ENCODE peak calls at places on chromosomes 16 and 17, in seven cellular contexts. One of them, this sample, is unnamed.

GRCh38 chr17:81253358-81254131 is 14.4 kb downstream of the NDUFAF8 start:
- DNase-seq in ACHN: peak; percentile 35
- DNase-seq in esophagus squamous epithelium: no peak
- DNase-seq in mesenchymal stem cell: peak; percentile 42
- DNase-seq in cardiac septum: no peak
- DNase-seq in GDM1: no peak
- DNase-seq in brain microvascular endothelial cell: peak; percentile 27
- DNase-seq in this sample: peak; percentile 13

GRCh38 chr16:65426484-65426883 is 304.6 kb upstream of the CDH11 start:
- DNase-seq in ACHN: no peak
- DNase-seq in brain microvascular endothelial cell: no peak
- DNase-seq in GDM1: no peak
- DNase-seq in esophagus squamous epithelium: no peak
- DNase-seq in mesenchymal stem cell: no peak
- DNase-seq in cardiac septum: no peak
- DNase-seq in this sample: no peak

GRCh38 chr17:50268632-50269287 is 5.5 kb upstream of the TMEM92 start:
- DNase-seq in ACHN: no peak
- DNase-seq in cardiac septum: no peak
- DNase-seq in GDM1: no peak
- DNase-seq in mesenchymal stem cell: peak; percentile 62
- DNase-seq in brain microvascular endothelial cell: no peak
- DNase-seq in esophagus squamous epithelium: no peak
- DNase-seq in this sample: no peak

GRCh38 chr17:1590031-1590746 is 27.6 kb upstream of the PITPNA start:
- DNase-seq in brain microvascular endothelial cell: peak; percentile 83
- DNase-seq in GDM1: no peak
- DNase-seq in ACHN: peak; percentile 87
- DNase-seq in mesenchymal stem cell: peak; percentile 94
- DNase-seq in esophagus squamous epithelium: no peak
- DNase-seq in cardiac septum: no peak
- DNase-seq in this sample: peak; percentile 55

GRCh38 chr16:11666108-11667055 is 1.9 kb upstream of the SNN start:
- DNase-seq in GDM1: no peak
- DNase-seq in mesenchymal stem cell: no peak
- DNase-seq in esophagus squamous epithelium: no peak
- DNase-seq in brain microvascular endothelial cell: no peak
- DNase-seq in ACHN: no peak
- DNase-seq in cardiac septum: no peak
- DNase-seq in this sample: no peak

GRCh38 chr17:4485676-4486646 is 12.7 kb upstream of the SPNS2 start:
- DNase-seq in ACHN: no peak
- DNase-seq in cardiac septum: no peak
- DNase-seq in GDM1: no peak
- DNase-seq in esophagus squamous epithelium: no peak
- DNase-seq in brain microvascular endothelial cell: no peak
- DNase-seq in mesenchymal stem cell: no peak
- DNase-seq in this sample: no peak

GRCh38 chr17:36722121-36722902 is 120.9 kb downstream of the MRM1 start:
- DNase-seq in brain microvascular endothelial cell: no peak
- DNase-seq in esophagus squamous epithelium: no peak
- DNase-seq in GDM1: no peak
- DNase-seq in ACHN: no peak
- DNase-seq in cardiac septum: peak; percentile 78
- DNase-seq in mesenchymal stem cell: peak; percentile 44
- DNase-seq in this sample: no peak

GRCh38 chr16:81928975-81929374 is 82.3 kb downstream of the SDR42E1 start:
- DNase-seq in cardiac septum: no peak
- DNase-seq in GDM1: no peak
- DNase-seq in ACHN: no peak
- DNase-seq in mesenchymal stem cell: no peak
- DNase-seq in brain microvascular endothelial cell: no peak
- DNase-seq in esophagus squamous epithelium: no peak
- DNase-seq in this sample: no peak

GRCh38 chr16:31010539-31010938 is at the start of gene STX1B:
- DNase-seq in brain microvascular endothelial cell: no peak
- DNase-seq in esophagus squamous epithelium: no peak
- DNase-seq in GDM1: no peak
- DNase-seq in ACHN: peak; percentile 34
- DNase-seq in mesenchymal stem cell: no peak
- DNase-seq in cardiac septum: no peak
- DNase-seq in this sample: no peak

GRCh38 chr17:82296511-82297279 is 20.7 kb downstream of the CD7 start:
- DNase-seq in cardiac septum: no peak
- DNase-seq in GDM1: no peak
- DNase-seq in ACHN: no peak
- DNase-seq in brain microvascular endothelial cell: no peak
- DNase-seq in esophagus squamous epithelium: no peak
- DNase-seq in mesenchymal stem cell: no peak
- DNase-seq in this sample: no peak

GRCh38 chr17:9020824-9021157 is 519 bp upstream of the NTN1 start:
- DNase-seq in ACHN: no peak
- DNase-seq in GDM1: no peak
- DNase-seq in brain microvascular endothelial cell: no peak
- DNase-seq in esophagus squamous epithelium: no peak
- DNase-seq in cardiac septum: no peak
- DNase-seq in mesenchymal stem cell: no peak
- DNase-seq in this sample: no peak

GRCh38 chr17:58337600-58338453 is 9.2 kb upstream of the TSPOAP1 start:
- DNase-seq in GDM1: peak; percentile 93
- DNase-seq in ACHN: no peak
- DNase-seq in mesenchymal stem cell: peak; percentile 86
- DNase-seq in esophagus squamous epithelium: peak; percentile 81
- DNase-seq in brain microvascular endothelial cell: peak; percentile 69
- DNase-seq in cardiac septum: peak; percentile 94
- DNase-seq in this sample: peak; percentile 16

GRCh38 chr16:75780669-75781068 is 54.4 kb upstream of the CPHXL start:
- DNase-seq in cardiac septum: no peak
- DNase-seq in ACHN: no peak
- DNase-seq in GDM1: no peak
- DNase-seq in mesenchymal stem cell: no peak
- DNase-seq in brain microvascular endothelial cell: no peak
- DNase-seq in esophagus squamous epithelium: no peak
- DNase-seq in this sample: no peak

GRCh38 chr17:2631211-2631610 is 37.8 kb downstream of the PAFAH1B1 start:
- DNase-seq in ACHN: no peak
- DNase-seq in brain microvascular endothelial cell: no peak
- DNase-seq in cardiac septum: no peak
- DNase-seq in mesenchymal stem cell: no peak
- DNase-seq in esophagus squamous epithelium: no peak
- DNase-seq in GDM1: no peak
- DNase-seq in this sample: no peak

GRCh38 chr16:10949424-10949970 is 5.1 kb downstream of the CLEC16A start:
- DNase-seq in esophagus squamous epithelium: no peak
- DNase-seq in mesenchymal stem cell: no peak
- DNase-seq in brain microvascular endothelial cell: no peak
- DNase-seq in ACHN: peak; percentile 85
- DNase-seq in cardiac septum: no peak
- DNase-seq in GDM1: peak; percentile 34
- DNase-seq in this sample: no peak

GRCh38 chr16:2056077-2056476 is 8.3 kb downstream of the TSC2 start:
- DNase-seq in cardiac septum: no peak
- DNase-seq in GDM1: no peak
- DNase-seq in ACHN: no peak
- DNase-seq in mesenchymal stem cell: no peak
- DNase-seq in brain microvascular endothelial cell: peak; percentile 37
- DNase-seq in esophagus squamous epithelium: no peak
- DNase-seq in this sample: no peak

GRCh38 chr16:10171225-10171624 is 11.0 kb downstream of the GRIN2A start:
- DNase-seq in esophagus squamous epithelium: no peak
- DNase-seq in cardiac septum: no peak
- DNase-seq in mesenchymal stem cell: no peak
- DNase-seq in brain microvascular endothelial cell: no peak
- DNase-seq in ACHN: no peak
- DNase-seq in GDM1: no peak
- DNase-seq in this sample: no peak

GRCh38 chr17:82858376-82859126 is 18.7 kb upstream of the ZNF750 start:
- DNase-seq in ACHN: no peak
- DNase-seq in cardiac septum: no peak
- DNase-seq in GDM1: no peak
- DNase-seq in brain microvascular endothelial cell: no peak
- DNase-seq in esophagus squamous epithelium: no peak
- DNase-seq in mesenchymal stem cell: no peak
- DNase-seq in this sample: no peak

GRCh38 chr16:69927056-69927757 is 23.9 kb upstream of the CLEC18A start:
- DNase-seq in mesenchymal stem cell: no peak
- DNase-seq in esophagus squamous epithelium: no peak
- DNase-seq in GDM1: no peak
- DNase-seq in ACHN: peak; percentile 57
- DNase-seq in brain microvascular endothelial cell: peak; percentile 57
- DNase-seq in cardiac septum: peak; percentile 72
- DNase-seq in this sample: peak; percentile 53

GRCh38 chr17:66255112-66255511 is 25.9 kb upstream of the APOH start:
- DNase-seq in ACHN: peak; percentile 86
- DNase-seq in GDM1: peak; percentile 34
- DNase-seq in mesenchymal stem cell: peak; percentile 83
- DNase-seq in cardiac septum: no peak
- DNase-seq in esophagus squamous epithelium: no peak
- DNase-seq in brain microvascular endothelial cell: peak; percentile 63
- DNase-seq in this sample: peak; percentile 80

GRCh38 chr17:74832421-74832820 is 27.3 kb downstream of the GRIN2C start:
- DNase-seq in GDM1: no peak
- DNase-seq in mesenchymal stem cell: no peak
- DNase-seq in cardiac septum: no peak
- DNase-seq in brain microvascular endothelial cell: no peak
- DNase-seq in ACHN: no peak
- DNase-seq in esophagus squamous epithelium: no peak
- DNase-seq in this sample: no peak

GRCh38 chr17:57284583-57284982 is 28.3 kb downstream of the MSI2 start:
- DNase-seq in esophagus squamous epithelium: no peak
- DNase-seq in cardiac septum: no peak
- DNase-seq in GDM1: no peak
- DNase-seq in mesenchymal stem cell: no peak
- DNase-seq in brain microvascular endothelial cell: no peak
- DNase-seq in ACHN: no peak
- DNase-seq in this sample: no peak

GRCh38 chr16:54654429-54654828 is 276.2 kb upstream of the IRX5 start:
- DNase-seq in mesenchymal stem cell: no peak
- DNase-seq in GDM1: no peak
- DNase-seq in esophagus squamous epithelium: no peak
- DNase-seq in brain microvascular endothelial cell: no peak
- DNase-seq in cardiac septum: no peak
- DNase-seq in ACHN: no peak
- DNase-seq in this sample: no peak

GRCh38 chr16:4313563-4314531 is 2.0 kb upstream of the GLIS2 start:
- DNase-seq in esophagus squamous epithelium: no peak
- DNase-seq in GDM1: no peak
- DNase-seq in ACHN: peak; percentile 99
- DNase-seq in mesenchymal stem cell: peak; percentile 59
- DNase-seq in brain microvascular endothelial cell: no peak
- DNase-seq in cardiac septum: no peak
- DNase-seq in this sample: no peak

GRCh38 chr17:48549909-48550308 is 5.0 kb upstream of the HOXB2 start:
- DNase-seq in esophagus squamous epithelium: no peak
- DNase-seq in brain microvascular endothelial cell: no peak
- DNase-seq in mesenchymal stem cell: peak; percentile 61
- DNase-seq in ACHN: no peak
- DNase-seq in GDM1: no peak
- DNase-seq in cardiac septum: no peak
- DNase-seq in this sample: no peak